ENCODE peak calls at places on chromosome 1, in seven cellular contexts. Y is transverse colon, R is prostate gland, D is body of pancreas, E is ovary, V is tibial nerve, A is HCT116. Q is an unnamed sample. For H3K27me3, the result is how much of the 10 kb centered on the place peaks cover.

GRCh38 chr1:243748227-243748626 is 101.8 kb downstream of the AKT3 start:
- DNase-seq in Y (no peak), R (no peak), D (no peak), E (no peak), V (no peak), A (no peak), Q (no peak)

GRCh38 chr1:83493633-83494032 is 505.3 kb downstream of the TTLL7 start:
- DNase-seq in Y (no peak), R (no peak), D (no peak), E (no peak), V (no peak), A (no peak), Q (no peak)

GRCh38 chr1:228544021-228544850 is 57.1 kb downstream of the RNF187 start:
- DNase-seq in Y (no peak), R (no peak), D (no peak), E (no peak), V (no peak), A (peak), Q (no peak)

GRCh38 chr1:68049941-68050878 is at the start of gene DIRAS3:
- DNase-seq in Y (no peak), R (peak), D (peak), E (peak), V (no peak), A (peak), Q (no peak)

GRCh38 chr1:45317163-45317562 is 9.5 kb upstream of the HPDL start:
- DNase-seq in Y (no peak), R (no peak), D (no peak), E (no peak), V (no peak), A (no peak), Q (no peak)

GRCh38 chr1:45266151-45266801 is 59.9 kb upstream of the ZSWIM5 start:
- DNase-seq in Y (peak), R (peak), D (peak), E (peak), V (peak), A (no peak), Q (no peak)

GRCh38 chr1:153538315-153538821 is 2.4 kb downstream of the S100A5 start:
- DNase-seq in Y (peak), R (no peak), D (peak), E (no peak), V (no peak), A (no peak), Q (no peak)

GRCh38 chr1:236144446-236145150 is 2.3 kb downstream of the GPR137B start:
- DNase-seq in Y (no peak), R (no peak), D (no peak), E (no peak), V (no peak), A (no peak), Q (no peak)

GRCh38 chr1:220926146-220926545 is 46.9 kb downstream of the HLX start:
- DNase-seq in Y (no peak), R (no peak), D (no peak), E (no peak), V (no peak), A (no peak), Q (no peak)

GRCh38 chr1:155218854-155219591 is 10.5 kb downstream of the MTX1 start:
- DNase-seq in Y (peak), R (peak), D (peak), E (peak), V (no peak), A (peak), Q (no peak)

GRCh38 chr1:225412803-225413338 is 15.0 kb downstream of the LBR start:
- DNase-seq in Y (no peak), R (peak), D (peak), E (no peak), V (no peak), A (no peak), Q (no peak)

GRCh38 chr1:205703072-205703471 is 22.8 kb upstream of the SLC45A3 start:
- DNase-seq in Y (no peak), R (peak), D (no peak), E (no peak), V (no peak), A (no peak), Q (no peak)

GRCh38 chr1:218565333-218565732 is 220.2 kb downstream of the TGFB2 start:
- DNase-seq in Y (no peak), R (no peak), D (no peak), E (no peak), V (no peak), A (no peak), Q (no peak)

GRCh38 chr1:211591980-211592493 is 13.1 kb upstream of the SLC30A1 start:
- DNase-seq in Y (no peak), R (no peak), D (no peak), E (no peak), V (no peak), A (no peak), Q (no peak)

GRCh38 chr1:43867946-43868740 is 65.5 kb upstream of the ARTN start:
- DNase-seq in Y (no peak), R (no peak), D (no peak), E (no peak), V (no peak), A (no peak), Q (no peak)

GRCh38 chr1:63663301-63663700 is 70.1 kb downstream of the PGM1 start:
- DNase-seq in Y (no peak), R (no peak), D (no peak), E (no peak), V (no peak), A (peak), Q (no peak)

GRCh38 chr1:29809446-29810120 is 573.3 kb downstream of the PTPRU start:
- DNase-seq in Y (no peak), R (no peak), D (no peak), E (no peak), V (no peak), A (no peak), Q (no peak)

GRCh38 chr1:53288247-53289049 is 39.4 kb downstream of the LRP8 start:
- DNase-seq in Y (no peak), R (no peak), D (no peak), E (no peak), V (no peak), A (no peak), Q (no peak)

GRCh38 chr1:76951185-76951584 is 83.9 kb downstream of the ST6GALNAC5 start:
- DNase-seq in Y (no peak), R (no peak), D (no peak), E (peak), V (no peak), A (no peak), Q (no peak)

GRCh38 chr1:8326265-8326664 is 8.4 kb downstream of the SLC45A1 start:
- DNase-seq in Y (no peak), R (no peak), D (no peak), E (no peak), V (no peak), A (no peak), Q (no peak)

GRCh38 chr1:201683397-201683796 is 144.5 kb downstream of the NAV1 start:
- DNase-seq in Y (no peak), R (no peak), D (no peak), E (no peak), V (no peak), A (no peak), Q (no peak)

GRCh38 chr1:206890125-206890637 is 7.1 kb upstream of the IL24 start:
- DNase-seq in Y (no peak), R (peak), D (no peak), E (no peak), V (no peak), A (no peak), Q (no peak)

GRCh38 chr1:65434760-65435159 is 14.3 kb downstream of the LEPR start:
- DNase-seq in Y (no peak), R (no peak), D (no peak), E (no peak), V (no peak), A (no peak), Q (no peak)

GRCh38 chr1:18109756-18110597 is 2.4 kb downstream of the IGSF21 start:
- DNase-seq in Y (peak), R (peak), D (peak), E (no peak), V (peak), A (no peak), Q (no peak)

GRCh38 chr1:48049823-48050539 is 52.8 kb upstream of the TRABD2B start:
- DNase-seq in Y (no peak), R (no peak), D (peak), E (no peak), V (no peak), A (no peak), Q (no peak)

GRCh38 chr1:198416276-198416675 is 124.2 kb downstream of the ATP6V1G3 start:
- DNase-seq in Y (no peak), R (no peak), D (no peak), E (no peak), V (no peak), A (no peak), Q (no peak)

GRCh38 chr1:61259379-61260148 is 177.2 kb downstream of the NFIA start:
- DNase-seq in Y (no peak), R (no peak), D (no peak), E (no peak), V (no peak), A (no peak), Q (no peak)

GRCh38 chr1:207455183-207455754 is 1.1 kb downstream of the CR2 start:
- DNase-seq in Y (no peak), R (no peak), D (no peak), E (no peak), V (no peak), A (no peak), Q (no peak)

GRCh38 chr1:5615076-5615475 is 377.1 kb downstream of the NPHP4 start:
- DNase-seq in Y (no peak), R (no peak), D (no peak), E (no peak), V (no peak), A (no peak), Q (no peak)

GRCh38 chr1:202593845-202594244 is 116.4 kb downstream of the SYT2 start:
- DNase-seq in Y (no peak), R (peak), D (no peak), E (no peak), V (no peak), A (peak), Q (no peak)

GRCh38 chr1:204361781-204362180 is 2.1 kb upstream of the PLEKHA6 start:
- DNase-seq in Y (no peak), R (no peak), D (no peak), E (no peak), V (no peak), A (no peak), Q (no peak)

GRCh38 chr1:214537219-214537618 is 14.2 kb downstream of the PTPN14 start:
- DNase-seq in Y (no peak), R (no peak), D (no peak), E (no peak), V (no peak), A (no peak), Q (no peak)

GRCh38 chr1:111286912-111287311 is 3.7 kb upstream of the CHIA start:
- DNase-seq in Y (no peak), R (no peak), D (no peak), E (no peak), V (no peak), A (no peak), Q (no peak)

GRCh38 chr1:85952460-85952859 is 204.1 kb downstream of the COL24A1 start:
- DNase-seq in Y (no peak), R (no peak), D (no peak), E (no peak), V (no peak), A (no peak), Q (no peak)

GRCh38 chr1:42176902-42177519 is 12.5 kb upstream of the GUCA2A start:
- DNase-seq in Y (no peak), R (peak), D (no peak), E (no peak), V (no peak), A (no peak), Q (no peak)

GRCh38 chr1:15919316-15919715 is 56.6 kb downstream of the ZBTB17 start:
- DNase-seq in Y (no peak), R (no peak), D (no peak), E (no peak), V (no peak), A (no peak), Q (no peak)

GRCh38 chr1:76146184-76146583 is 71.6 kb downstream of the ST6GALNAC3 start:
- DNase-seq in Y (no peak), R (no peak), D (no peak), E (no peak), V (no peak), A (no peak), Q (no peak)

GRCh38 chr1:119326251-119326650 is 42.3 kb upstream of the HAO2 start:
- DNase-seq in Y (no peak), R (no peak), D (no peak), E (no peak), V (no peak), A (no peak), Q (no peak)

DNA sequence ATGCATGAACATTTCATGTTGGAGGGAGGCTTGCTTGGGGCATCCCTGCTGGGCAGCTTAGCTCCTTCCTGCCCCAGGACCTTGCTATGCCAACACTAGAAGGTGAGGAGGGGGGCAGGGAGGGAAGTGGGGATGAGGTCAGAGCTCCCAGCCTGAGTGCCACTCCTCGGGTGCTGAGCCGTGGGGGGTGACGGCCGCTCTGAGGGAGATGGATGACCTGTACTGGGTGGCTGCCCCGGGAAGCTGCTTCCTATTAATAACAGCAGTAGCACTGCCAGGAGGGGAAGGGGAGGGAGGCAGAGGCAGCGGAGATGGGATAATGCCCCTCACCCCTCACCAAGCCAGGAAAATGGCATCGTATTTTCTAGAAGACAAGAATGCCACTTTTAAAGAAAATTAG is 60.6 kb downstream of the UBIAD1 start:
- DNase-seq in Y (no peak), R (no peak), D (no peak), E (no peak), V (no peak), A (no peak), Q (no peak)
- H3K27me3 ChIP-seq in Y (under half), R (under half), D (under half), E (under half), V (under half), A (under half), Q (under half)

DNA sequence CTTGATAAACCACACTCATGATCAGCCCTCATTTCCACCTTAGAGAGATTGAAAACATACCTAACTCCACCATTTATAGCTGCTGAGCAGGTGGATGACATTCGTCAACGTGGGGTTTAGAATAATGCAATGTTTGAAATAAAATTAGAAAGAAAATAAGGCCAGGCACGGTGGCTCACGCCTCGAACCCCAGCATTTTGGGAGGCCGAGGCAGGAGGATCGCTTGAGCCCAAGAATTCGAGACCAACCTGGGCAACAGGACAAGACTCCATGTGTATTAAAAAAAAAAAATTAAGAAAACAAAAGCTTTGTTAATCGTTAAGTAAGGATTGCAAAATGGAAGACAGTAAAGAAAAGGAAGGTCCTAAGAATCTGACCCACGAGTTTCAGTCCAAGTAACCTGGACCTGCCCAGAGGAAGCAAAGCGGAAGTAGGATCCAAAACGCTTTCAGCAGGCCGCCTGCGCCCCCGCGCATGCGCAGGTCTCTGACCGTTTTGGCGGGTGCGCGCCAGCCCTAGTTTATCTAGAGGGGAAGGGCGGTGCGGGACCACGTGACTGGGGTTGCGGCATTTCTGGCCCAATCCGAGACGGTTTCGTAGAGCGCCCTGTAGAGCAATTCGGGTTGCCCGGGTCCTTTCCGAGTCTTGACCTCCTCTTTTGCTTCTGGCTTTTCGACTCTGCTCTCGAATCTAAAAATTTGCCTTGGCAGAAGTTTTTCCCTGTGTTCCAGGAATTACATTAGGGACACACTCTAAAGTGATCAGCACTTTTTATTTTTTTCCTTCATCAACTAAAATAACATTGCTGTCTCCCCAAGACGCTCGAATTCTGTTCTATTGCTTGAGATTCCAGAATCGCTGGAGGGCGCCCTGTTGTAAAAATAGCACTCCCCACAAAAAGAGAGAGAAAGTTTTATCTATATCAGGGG is 22.5 kb downstream of the ANP32E start:
- DNase-seq in Y (peak), R (peak), D (peak), E (peak), V (peak), A (no peak), Q (peak)
- TF ChIP-seq POLR2A in Y (peak), R (peak), D (no peak), E (peak), V (peak), A (no peak), Q (no peak)

GRCh38 chr1:33335020-33335419 is 14.1 kb upstream of the A3GALT2 start:
- DNase-seq in Y (no peak), R (no peak), D (no peak), E (no peak), V (no peak), A (no peak), Q (no peak)
- H3K27ac ChIP-seq in Y (peak), R (peak), D (peak), E (no peak), V (peak), A (no peak), Q (peak)

GRCh38 chr1:152515454-152515823 is 1.2 kb downstream of the CRCT1 start:
- DNase-seq in Y (no peak), R (no peak), D (no peak), E (no peak), V (no peak), A (no peak), Q (no peak)
- H3K27me3 ChIP-seq in Y (half or more), R (under half), D (under half), E (under half), V (under half), A (under half), Q (under half)

GRCh38 chr1:24708938-24709337 is 36.3 kb upstream of the CLIC4 start:
- DNase-seq in Y (no peak), R (no peak), D (no peak), E (no peak), V (no peak), A (no peak), Q (no peak)

GRCh38 chr1:24704411-24705259 is 40.6 kb upstream of the CLIC4 start:
- DNase-seq in Y (no peak), R (no peak), D (no peak), E (no peak), V (no peak), A (no peak), Q (no peak)

GRCh38 chr1:24707659-24708058 is 37.6 kb upstream of the CLIC4 start:
- DNase-seq in Y (no peak), R (no peak), D (no peak), E (no peak), V (no peak), A (peak), Q (no peak)

GRCh38 chr1:24702511-24703293 is 42.5 kb upstream of the CLIC4 start:
- DNase-seq in Y (no peak), R (no peak), D (no peak), E (no peak), V (no peak), A (no peak), Q (no peak)

DNA sequence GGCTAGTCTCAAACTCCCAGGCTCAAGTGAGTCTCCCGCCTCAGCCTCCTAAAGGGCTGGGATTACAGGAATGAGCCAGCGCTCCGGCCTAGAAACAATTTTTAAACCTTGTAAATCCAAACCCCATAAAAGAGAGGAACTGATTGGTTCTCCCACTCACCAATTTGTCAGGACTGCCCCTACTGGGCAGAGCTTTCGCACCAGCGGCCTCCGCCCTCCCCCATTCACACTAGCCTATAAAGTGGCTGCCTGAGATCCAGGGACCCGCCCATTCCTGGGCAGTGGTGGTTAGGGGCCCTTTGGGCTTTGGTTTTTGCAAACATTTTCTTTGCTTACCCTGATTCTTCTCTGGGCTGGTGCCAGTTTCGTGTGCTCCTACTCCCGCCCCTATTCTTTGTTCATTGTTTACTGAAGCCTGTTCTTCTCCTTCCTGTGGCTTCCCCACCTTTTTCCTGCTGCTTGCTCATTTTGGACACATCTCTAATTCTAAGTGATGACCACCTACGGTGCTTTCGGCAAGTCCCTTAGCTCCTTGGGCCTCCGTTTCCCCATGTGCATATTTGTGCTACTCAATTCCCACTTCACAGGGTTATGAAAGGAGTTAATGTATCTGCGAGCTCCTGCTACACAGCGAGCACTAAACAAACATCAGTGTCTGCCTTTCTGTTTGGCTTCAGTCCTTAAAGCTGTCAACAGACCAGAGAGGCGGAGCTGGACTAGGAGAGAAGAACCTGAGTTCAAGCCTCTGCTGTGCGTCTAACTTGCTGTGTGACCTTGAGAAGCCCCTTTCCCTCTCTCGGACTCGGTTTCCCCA is 39.8 kb upstream of the CLIC4 start:
- DNase-seq in Y (peak), R (peak), D (peak), E (peak), V (peak), A (peak), Q (no peak)
- TF ChIP-seq POLR2A in Y (no peak), R (no peak), D (no peak), E (no peak), V (peak), A (no peak), Q (no peak)

GRCh38 chr1:181676269-181676668 is 193.0 kb downstream of the CACNA1E start:
- DNase-seq in Y (peak), R (no peak), D (no peak), E (no peak), V (no peak), A (peak), Q (no peak)
- H3K27ac ChIP-seq in Y (no peak), R (no peak), D (no peak), E (no peak), V (no peak), A (no peak), Q (no peak)

DNA sequence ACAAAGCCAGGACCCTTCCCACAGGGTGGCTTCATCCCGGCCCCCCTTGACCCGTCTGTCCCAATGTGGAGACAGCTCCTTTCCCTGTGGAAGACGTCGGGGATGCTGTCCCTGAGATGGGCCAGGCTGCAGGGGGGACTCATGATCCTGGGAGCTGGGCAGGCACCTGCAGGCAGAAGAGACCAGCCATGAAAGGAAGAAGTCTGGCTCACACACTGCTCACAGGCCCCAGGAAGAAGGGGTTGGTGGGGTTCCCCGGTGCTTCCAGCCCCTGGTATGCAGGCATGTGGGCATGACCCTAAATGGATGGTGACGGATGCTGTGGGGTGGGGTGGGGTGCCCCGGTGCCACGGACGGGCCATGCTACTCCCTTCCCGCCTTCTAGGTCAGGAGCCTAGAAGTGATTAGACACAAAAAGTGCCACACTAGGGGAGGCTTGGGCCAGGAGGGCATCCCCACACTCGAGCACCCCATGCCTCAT is 8.3 kb downstream of the ACTRT2 start:
- DNase-seq in Y (no peak), R (no peak), D (no peak), E (no peak), V (no peak), A (no peak), Q (no peak)
- H3K27me3 ChIP-seq in Y (under half), R (under half), D (under half), E (under half), V (under half), A (under half), Q (half or more)